ENCODE peak calls at places on chromosomes 13 and 19, in ten cellular contexts. One of them, this sample, is unnamed.

GRCh38 chr13:110436276-110436675 is 125.2 kb downstream of the RAB20 start:
- DNase-seq in suprapubic skin: no peak
- DNase-seq in breast epithelium: no peak
- DNase-seq in K562: no peak
- DNase-seq in adrenal gland: no peak
- DNase-seq in heart left ventricle: no peak
- DNase-seq in spleen: no peak
- DNase-seq in body of pancreas: no peak
- DNase-seq in right lobe of liver: no peak
- DNase-seq in lower leg skin: no peak
- DNase-seq in this sample: no peak

GRCh38 chr13:64293923-64294322 is 2878.3 kb upstream of the PCDH20 start:
- DNase-seq in K562: no peak
- DNase-seq in breast epithelium: no peak
- DNase-seq in heart left ventricle: no peak
- DNase-seq in adrenal gland: no peak
- DNase-seq in right lobe of liver: no peak
- DNase-seq in suprapubic skin: no peak
- DNase-seq in spleen: no peak
- DNase-seq in lower leg skin: no peak
- DNase-seq in body of pancreas: no peak
- DNase-seq in this sample: no peak

GRCh38 chr13:99812611-99813010 is 159.0 kb downstream of the ZIC5 start:
- DNase-seq in spleen: no peak
- DNase-seq in lower leg skin: no peak
- DNase-seq in adrenal gland: no peak
- DNase-seq in breast epithelium: no peak
- DNase-seq in body of pancreas: peak; percentile 26
- DNase-seq in right lobe of liver: no peak
- DNase-seq in heart left ventricle: no peak
- DNase-seq in K562: no peak
- DNase-seq in suprapubic skin: no peak
- DNase-seq in this sample: no peak

GRCh38 chr13:82654851-82655517 is 1227.3 kb downstream of the SLITRK1 start:
- DNase-seq in heart left ventricle: peak; percentile 60
- DNase-seq in K562: no peak
- DNase-seq in adrenal gland: peak; percentile 22
- DNase-seq in suprapubic skin: peak; percentile 86
- DNase-seq in lower leg skin: peak; percentile 50
- DNase-seq in breast epithelium: peak; percentile 51
- DNase-seq in spleen: no peak
- DNase-seq in right lobe of liver: no peak
- DNase-seq in body of pancreas: peak; percentile 18
- DNase-seq in this sample: no peak

GRCh38 chr19:13842294-13843103 is 34.4 kb upstream of the NANOS3 start:
- DNase-seq in breast epithelium: peak; percentile 89
- DNase-seq in body of pancreas: peak; percentile 83
- DNase-seq in right lobe of liver: peak; percentile 87
- DNase-seq in adrenal gland: peak; percentile 88
- DNase-seq in lower leg skin: peak; percentile 85
- DNase-seq in spleen: peak; percentile 93
- DNase-seq in K562: peak; percentile 77
- DNase-seq in suprapubic skin: peak; percentile 96
- DNase-seq in heart left ventricle: peak; percentile 93
- DNase-seq in this sample: peak; percentile 90

GRCh38 chr13:76944457-76944856 is 3.9 kb upstream of the ACOD1 start:
- DNase-seq in spleen: no peak
- DNase-seq in breast epithelium: no peak
- DNase-seq in K562: no peak
- DNase-seq in right lobe of liver: no peak
- DNase-seq in adrenal gland: no peak
- DNase-seq in lower leg skin: no peak
- DNase-seq in suprapubic skin: no peak
- DNase-seq in heart left ventricle: no peak
- DNase-seq in body of pancreas: no peak
- DNase-seq in this sample: no peak

GRCh38 chr19:18062043-18062442 is 24.7 kb downstream of the IL12RB1 start:
- DNase-seq in lower leg skin: no peak
- DNase-seq in spleen: no peak
- DNase-seq in suprapubic skin: no peak
- DNase-seq in right lobe of liver: no peak
- DNase-seq in K562: no peak
- DNase-seq in heart left ventricle: no peak
- DNase-seq in body of pancreas: no peak
- DNase-seq in adrenal gland: no peak
- DNase-seq in breast epithelium: no peak
- DNase-seq in this sample: no peak

GRCh38 chr19:12984683-12985048 is 10.6 kb upstream of the NFIX start:
- DNase-seq in spleen: no peak
- DNase-seq in right lobe of liver: no peak
- DNase-seq in adrenal gland: no peak
- DNase-seq in K562: no peak
- DNase-seq in body of pancreas: no peak
- DNase-seq in breast epithelium: no peak
- DNase-seq in heart left ventricle: no peak
- DNase-seq in suprapubic skin: no peak
- DNase-seq in lower leg skin: no peak
- DNase-seq in this sample: no peak

GRCh38 chr13:105638446-105638845 is 897.0 kb downstream of the EFNB2 start:
- DNase-seq in heart left ventricle: no peak
- DNase-seq in lower leg skin: no peak
- DNase-seq in right lobe of liver: no peak
- DNase-seq in breast epithelium: no peak
- DNase-seq in K562: no peak
- DNase-seq in spleen: no peak
- DNase-seq in suprapubic skin: no peak
- DNase-seq in body of pancreas: no peak
- DNase-seq in adrenal gland: no peak
- DNase-seq in this sample: no peak

GRCh38 chr13:46679369-46680180 is 117.4 kb downstream of the ESD start:
- DNase-seq in K562: no peak
- DNase-seq in lower leg skin: no peak
- DNase-seq in spleen: peak; percentile 84
- DNase-seq in heart left ventricle: peak; percentile 39
- DNase-seq in suprapubic skin: no peak
- DNase-seq in breast epithelium: no peak
- DNase-seq in body of pancreas: no peak
- DNase-seq in right lobe of liver: no peak
- DNase-seq in adrenal gland: no peak
- DNase-seq in this sample: peak; percentile 50

GRCh38 chr19:14161305-14161704 is 24.9 kb upstream of the ASF1B start:
- DNase-seq in lower leg skin: no peak
- DNase-seq in K562: no peak
- DNase-seq in adrenal gland: no peak
- DNase-seq in body of pancreas: no peak
- DNase-seq in right lobe of liver: no peak
- DNase-seq in spleen: no peak
- DNase-seq in breast epithelium: no peak
- DNase-seq in suprapubic skin: no peak
- DNase-seq in heart left ventricle: no peak
- DNase-seq in this sample: no peak

GRCh38 chr13:61202042-61202441 is 213.6 kb downstream of the PCDH20 start:
- DNase-seq in breast epithelium: no peak
- DNase-seq in body of pancreas: no peak
- DNase-seq in K562: no peak
- DNase-seq in lower leg skin: no peak
- DNase-seq in suprapubic skin: no peak
- DNase-seq in heart left ventricle: no peak
- DNase-seq in right lobe of liver: no peak
- DNase-seq in adrenal gland: no peak
- DNase-seq in spleen: no peak
- DNase-seq in this sample: no peak
- TF ChIP-seq POLR2A in breast epithelium: no peak
- TF ChIP-seq POLR2A in body of pancreas: no peak
- TF ChIP-seq POLR2A in K562: no peak
- TF ChIP-seq POLR2A in lower leg skin: no peak
- TF ChIP-seq POLR2A in suprapubic skin: no peak
- TF ChIP-seq POLR2A in heart left ventricle: no peak
- TF ChIP-seq POLR2A in right lobe of liver: no peak
- TF ChIP-seq POLR2A in adrenal gland: no peak
- TF ChIP-seq POLR2A in spleen: no peak
- TF ChIP-seq POLR2A in this sample: no peak

GRCh38 chr19:58362272-58362994 is at the start of gene ZNF497:
- DNase-seq in adrenal gland: peak; percentile 96
- DNase-seq in K562: peak; percentile 98
- DNase-seq in body of pancreas: peak; percentile 97
- DNase-seq in heart left ventricle: peak; percentile 97
- DNase-seq in spleen: peak; percentile 100
- DNase-seq in suprapubic skin: peak; percentile 97
- DNase-seq in lower leg skin: peak; percentile 95
- DNase-seq in right lobe of liver: peak; percentile 99
- DNase-seq in breast epithelium: peak; percentile 95
- DNase-seq in this sample: peak; percentile 97
- TF ChIP-seq POLR2A in adrenal gland: no peak
- TF ChIP-seq POLR2A in K562: peak; percentile 95
- TF ChIP-seq POLR2A in body of pancreas: peak; percentile 91
- TF ChIP-seq POLR2A in heart left ventricle: no peak
- TF ChIP-seq POLR2A in spleen: no peak
- TF ChIP-seq POLR2A in suprapubic skin: peak; percentile 52
- TF ChIP-seq POLR2A in lower leg skin: no peak
- TF ChIP-seq POLR2A in right lobe of liver: peak; percentile 82
- TF ChIP-seq POLR2A in breast epithelium: peak; percentile 79
- TF ChIP-seq POLR2A in this sample: peak; percentile 70

DNA sequence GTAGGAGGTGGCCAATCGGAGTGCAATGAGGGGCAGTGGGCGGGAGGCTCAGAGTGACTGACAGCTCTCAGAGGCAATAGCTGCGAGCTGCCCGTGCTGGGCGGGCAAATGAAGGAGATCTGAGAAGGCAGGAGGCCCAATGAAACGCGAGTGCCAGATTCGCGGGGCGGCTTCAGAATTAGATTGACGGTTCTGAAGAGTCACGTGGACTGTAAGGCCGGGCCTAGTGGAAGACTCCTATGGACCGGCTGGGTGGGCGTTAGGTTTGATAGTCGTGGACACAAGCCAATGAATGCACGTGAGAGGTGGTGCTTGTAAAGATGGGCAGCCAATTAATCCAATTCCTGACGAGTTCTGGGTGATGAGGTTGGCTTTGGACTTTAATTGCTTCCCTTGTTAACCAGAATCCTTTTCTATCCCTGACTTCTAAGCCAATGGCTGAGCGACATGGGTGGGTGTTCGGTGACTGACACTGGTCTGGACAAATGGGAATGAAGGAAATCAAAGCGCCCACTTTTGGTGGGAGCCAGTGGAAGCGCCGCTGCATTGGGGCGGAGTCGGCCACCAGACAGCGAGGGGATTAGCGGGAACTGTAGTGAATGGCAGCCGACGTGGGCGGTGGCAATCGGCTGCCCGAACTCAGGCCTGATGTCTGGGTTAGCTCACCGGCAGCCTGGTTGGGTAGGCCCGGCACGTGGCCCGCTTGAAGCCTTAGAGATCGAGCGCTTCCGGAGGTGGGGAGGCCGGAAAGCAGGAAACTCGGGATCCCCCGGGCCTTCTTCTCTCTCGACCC is 524 bp upstream of the KHSRP start:
- DNase-seq in body of pancreas: peak; percentile 100
- DNase-seq in right lobe of liver: peak; percentile 99
- DNase-seq in K562: peak; percentile 90
- DNase-seq in adrenal gland: peak; percentile 100
- DNase-seq in lower leg skin: peak; percentile 100
- DNase-seq in breast epithelium: peak; percentile 100
- DNase-seq in spleen: peak; percentile 98
- DNase-seq in heart left ventricle: peak; percentile 100
- DNase-seq in suprapubic skin: peak; percentile 100
- DNase-seq in this sample: peak; percentile 100
- TF ChIP-seq POLR2A in body of pancreas: no peak
- TF ChIP-seq POLR2A in right lobe of liver: no peak
- TF ChIP-seq POLR2A in K562: peak; percentile 43
- TF ChIP-seq POLR2A in adrenal gland: no peak
- TF ChIP-seq POLR2A in lower leg skin: no peak
- TF ChIP-seq POLR2A in breast epithelium: no peak
- TF ChIP-seq POLR2A in spleen: no peak
- TF ChIP-seq POLR2A in heart left ventricle: peak; percentile 31
- TF ChIP-seq POLR2A in suprapubic skin: no peak
- TF ChIP-seq POLR2A in this sample: no peak

GRCh38 chr19:484494-484893 is 11.8 kb upstream of the MADCAM1 start:
- DNase-seq in adrenal gland: no peak
- DNase-seq in K562: no peak
- DNase-seq in breast epithelium: no peak
- DNase-seq in lower leg skin: no peak
- DNase-seq in heart left ventricle: no peak
- DNase-seq in body of pancreas: no peak
- DNase-seq in right lobe of liver: no peak
- DNase-seq in spleen: no peak
- DNase-seq in suprapubic skin: no peak
- DNase-seq in this sample: no peak

GRCh38 chr19:488505-489417 is 7.5 kb upstream of the MADCAM1 start:
- DNase-seq in breast epithelium: peak; percentile 98
- DNase-seq in body of pancreas: peak; percentile 97
- DNase-seq in heart left ventricle: peak; percentile 98
- DNase-seq in K562: peak; percentile 92
- DNase-seq in suprapubic skin: peak; percentile 98
- DNase-seq in lower leg skin: peak; percentile 88
- DNase-seq in right lobe of liver: peak; percentile 98
- DNase-seq in spleen: peak; percentile 99
- DNase-seq in adrenal gland: peak; percentile 97
- DNase-seq in this sample: peak; percentile 97

GRCh38 chr19:483332-484072 is 12.8 kb upstream of the MADCAM1 start:
- DNase-seq in body of pancreas: no peak
- DNase-seq in lower leg skin: no peak
- DNase-seq in right lobe of liver: no peak
- DNase-seq in adrenal gland: no peak
- DNase-seq in K562: no peak
- DNase-seq in heart left ventricle: no peak
- DNase-seq in spleen: peak; percentile 36
- DNase-seq in breast epithelium: no peak
- DNase-seq in suprapubic skin: no peak
- DNase-seq in this sample: no peak

GRCh38 chr19:485122-485521 is 11.2 kb upstream of the MADCAM1 start:
- DNase-seq in spleen: no peak
- DNase-seq in heart left ventricle: no peak
- DNase-seq in adrenal gland: no peak
- DNase-seq in breast epithelium: no peak
- DNase-seq in K562: no peak
- DNase-seq in body of pancreas: no peak
- DNase-seq in suprapubic skin: no peak
- DNase-seq in lower leg skin: no peak
- DNase-seq in right lobe of liver: no peak
- DNase-seq in this sample: no peak

DNA sequence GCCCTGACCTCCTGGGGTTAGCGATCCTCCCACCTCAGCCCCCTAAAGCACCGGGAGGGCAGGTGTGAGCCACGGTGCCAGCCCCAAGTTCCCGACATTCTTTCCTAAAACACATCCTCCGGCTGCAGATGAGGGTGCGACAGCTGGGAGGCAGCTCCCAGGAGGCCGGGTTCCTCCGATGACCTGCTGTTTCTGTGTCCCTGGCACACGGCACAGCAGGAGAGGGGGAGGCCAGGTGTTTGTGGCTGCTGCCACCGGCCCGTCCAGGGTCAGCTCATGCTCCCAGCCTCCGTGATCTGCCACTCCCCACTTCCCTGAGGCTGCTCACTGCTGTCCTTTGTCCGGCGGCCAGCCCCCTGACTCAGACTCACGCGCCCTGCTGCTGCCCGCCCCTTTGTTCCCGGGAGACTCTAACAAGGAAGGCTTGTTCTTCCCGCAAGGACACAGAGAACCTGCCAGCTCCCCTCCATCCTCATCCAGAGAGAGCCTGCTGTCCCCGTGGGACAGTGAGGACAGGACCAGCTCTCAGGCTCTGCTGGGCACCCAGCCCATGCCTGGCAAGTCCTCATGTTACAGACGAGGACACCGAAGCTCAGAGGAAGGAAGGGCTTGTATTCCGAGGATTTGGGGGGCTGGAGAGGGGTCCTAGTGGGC is 10.6 kb upstream of the MADCAM1 start:
- DNase-seq in adrenal gland: no peak
- DNase-seq in heart left ventricle: no peak
- DNase-seq in K562: no peak
- DNase-seq in right lobe of liver: no peak
- DNase-seq in body of pancreas: peak; percentile 63
- DNase-seq in lower leg skin: peak; percentile 66
- DNase-seq in spleen: no peak
- DNase-seq in breast epithelium: peak; percentile 64
- DNase-seq in suprapubic skin: no peak
- DNase-seq in this sample: no peak
- TF ChIP-seq POLR2A in adrenal gland: peak; percentile 25
- TF ChIP-seq POLR2A in heart left ventricle: no peak
- TF ChIP-seq POLR2A in K562: no peak
- TF ChIP-seq POLR2A in right lobe of liver: no peak
- TF ChIP-seq POLR2A in body of pancreas: peak; percentile 48
- TF ChIP-seq POLR2A in lower leg skin: no peak
- TF ChIP-seq POLR2A in spleen: no peak
- TF ChIP-seq POLR2A in breast epithelium: no peak
- TF ChIP-seq POLR2A in suprapubic skin: no peak
- TF ChIP-seq POLR2A in this sample: no peak

This sample was measured in ovary.